ENCODE peak calls at places on chromosome 1, in four cellular contexts. One of them, this sample, is unnamed.

GRCh38 chr1:65279092-65279448 is 30.3 kb upstream of the DNAJC6 start:
- DNase-seq in left colon: no peak
- DNase-seq in Jurkat, Clone E6-1: no peak
- DNase-seq in AG10803: no peak
- DNase-seq in this sample: no peak

GRCh38 chr1:56827711-56828110 is 8.5 kb upstream of the FYB2 start:
- DNase-seq in left colon: no peak
- DNase-seq in Jurkat, Clone E6-1: no peak
- DNase-seq in AG10803: no peak
- DNase-seq in this sample: no peak

GRCh38 chr1:211748810-211749209 is 73.4 kb upstream of the NEK2 start:
- DNase-seq in left colon: no peak
- DNase-seq in Jurkat, Clone E6-1: no peak
- DNase-seq in AG10803: no peak
- DNase-seq in this sample: no peak

GRCh38 chr1:228283476-228284147 is 75.8 kb downstream of the OBSCN start:
- DNase-seq in left colon: peak; percentile 18
- DNase-seq in Jurkat, Clone E6-1: no peak
- DNase-seq in AG10803: no peak
- DNase-seq in this sample: no peak

GRCh38 chr1:100881687-100882086 is 13.0 kb downstream of the EXTL2 start:
- DNase-seq in left colon: no peak
- DNase-seq in Jurkat, Clone E6-1: no peak
- DNase-seq in AG10803: no peak
- DNase-seq in this sample: no peak

GRCh38 chr1:51302270-51302669 is 28.1 kb downstream of the TTC39A start:
- DNase-seq in left colon: no peak
- DNase-seq in Jurkat, Clone E6-1: no peak
- DNase-seq in AG10803: no peak
- DNase-seq in this sample: no peak

GRCh38 chr1:20530261-20530660 is 22.1 kb upstream of the FAM43B start:
- DNase-seq in left colon: no peak
- DNase-seq in Jurkat, Clone E6-1: no peak
- DNase-seq in AG10803: no peak
- DNase-seq in this sample: no peak

GRCh38 chr1:221887091-221887746 is 145.3 kb upstream of the DUSP10 start:
- DNase-seq in left colon: peak; percentile 42
- DNase-seq in Jurkat, Clone E6-1: no peak
- DNase-seq in AG10803: peak; percentile 89
- DNase-seq in this sample: peak; percentile 87

GRCh38 chr1:108645479-108646184 is 15.3 kb downstream of the HENMT1 start:
- DNase-seq in left colon: no peak
- DNase-seq in Jurkat, Clone E6-1: peak; percentile 55
- DNase-seq in AG10803: no peak
- DNase-seq in this sample: no peak

GRCh38 chr1:70633004-70633403 is 221.9 kb downstream of the CTH start:
- DNase-seq in left colon: no peak
- DNase-seq in Jurkat, Clone E6-1: no peak
- DNase-seq in AG10803: no peak
- DNase-seq in this sample: no peak

GRCh38 chr1:9690440-9691107 is 39.0 kb downstream of the PIK3CD start:
- DNase-seq in left colon: no peak
- DNase-seq in Jurkat, Clone E6-1: no peak
- DNase-seq in AG10803: no peak
- DNase-seq in this sample: no peak

GRCh38 chr1:100643430-100644196 is 75.9 kb upstream of the VCAM1 start:
- DNase-seq in left colon: no peak
- DNase-seq in Jurkat, Clone E6-1: no peak
- DNase-seq in AG10803: peak; percentile 55
- DNase-seq in this sample: no peak

GRCh38 chr1:91092503-91092902 is 70.7 kb upstream of the ZNF644 start:
- DNase-seq in left colon: no peak
- DNase-seq in Jurkat, Clone E6-1: no peak
- DNase-seq in AG10803: no peak
- DNase-seq in this sample: no peak